ENCODE peak calls at places on chromosome 7, in four cellular contexts. U is WTC11, D is HepG2, A is K562. Y is an unnamed sample.

GRCh38 chr7:6531492-6532279 is 19.6 kb downstream of the GRID2IP start:
- DNase-seq in U (no peak), D (no peak), A (no peak), Y (no peak)

GRCh38 chr7:159156436-159157245 is 12.0 kb upstream of the VIPR2 start:
- DNase-seq in U (no peak), D (no peak), A (no peak), Y (no peak)

GRCh38 chr7:22281481-22281880 is 75.5 kb downstream of the RAPGEF5 start:
- DNase-seq in U (no peak), D (no peak), A (no peak), Y (no peak)

GRCh38 chr7:49852619-49853462 is 79.4 kb downstream of the VWC2 start:
- DNase-seq in U (peak; percentile 64), D (peak; percentile 39), A (peak; percentile 45), Y (no peak)

GRCh38 chr7:82444220-82445049 is 858 bp upstream of the CACNA2D1 start:
- DNase-seq in U (peak; percentile 36), D (no peak), A (no peak), Y (no peak)

GRCh38 chr7:51311166-51311565 is 5.4 kb downstream of the COBL start:
- DNase-seq in U (no peak), D (no peak), A (no peak), Y (no peak)

GRCh38 chr7:138755331-138755747 is 42.5 kb upstream of the TMEM213 start:
- DNase-seq in U (peak; percentile 26), D (peak; percentile 14), A (no peak), Y (no peak)

GRCh38 chr7:73967832-73968295 is 60.1 kb upstream of the ELN start:
- DNase-seq in U (no peak), D (no peak), A (no peak), Y (no peak)

GRCh38 chr7:139242741-139243281 is 11.8 kb downstream of the UBN2 start:
- DNase-seq in U (no peak), D (no peak), A (peak; percentile 54), Y (no peak)

GRCh38 chr7:94969434-94970084 is 62.2 kb downstream of the PPP1R9A start:
- DNase-seq in U (peak; percentile 30), D (peak; percentile 77), A (no peak), Y (no peak)

GRCh38 chr7:101792051-101792651 is 25.3 kb upstream of the CUX1 start:
- DNase-seq in U (no peak), D (no peak), A (no peak), Y (no peak)

GRCh38 chr7:24972166-24972477 is 7.9 kb downstream of the OSBPL3 start:
- DNase-seq in U (no peak), D (no peak), A (no peak), Y (no peak)

GRCh38 chr7:129550673-129551360 is 48.5 kb downstream of the SMKR1 start:
- DNase-seq in U (no peak), D (no peak), A (no peak), Y (no peak)

GRCh38 chr7:158382363-158382988 is 205.1 kb downstream of the PTPRN2 start:
- DNase-seq in U (no peak), D (no peak), A (no peak), Y (no peak)

GRCh38 chr7:157004050-157004838 is 6.2 kb downstream of the MNX1 start:
- DNase-seq in U (peak; percentile 72), D (no peak), A (no peak), Y (no peak)

GRCh38 chr7:42907316-42907715 is 4.6 kb downstream of the C7orf25 start:
- DNase-seq in U (no peak), D (no peak), A (no peak), Y (no peak)

GRCh38 chr7:157470699-157471098 is 133.9 kb downstream of the DNAJB6 start:
- DNase-seq in U (no peak), D (no peak), A (no peak), Y (no peak)

GRCh38 chr7:142855756-142856564 is 1.1 kb downstream of the EPHB6 start:
- DNase-seq in U (no peak), D (no peak), A (no peak), Y (no peak)

GRCh38 chr7:23531794-23532489 is at the start of gene TRA2A:
- DNase-seq in U (peak; percentile 98), D (peak; percentile 90), A (peak; percentile 98), Y (peak; percentile 86)

GRCh38 chr7:68492359-68492690 is 1106.0 kb upstream of the AUTS2 start:
- DNase-seq in U (no peak), D (no peak), A (no peak), Y (no peak)

GRCh38 chr7:149041350-149041749 is 13.0 kb upstream of the PDIA4 start:
- DNase-seq in U (no peak), D (no peak), A (peak; percentile 72), Y (no peak)

GRCh38 chr7:57210871-57211270 is 78.6 kb upstream of the ZNF479 start:
- DNase-seq in U (no peak), D (no peak), A (no peak), Y (no peak)

GRCh38 chr7:70559815-70560214 is 572.1 kb upstream of the GALNT17 start:
- DNase-seq in U (no peak), D (no peak), A (no peak), Y (no peak)

GRCh38 chr7:150568714-150569113 is 1.5 kb downstream of the GIMAP4 start:
- DNase-seq in U (no peak), D (no peak), A (no peak), Y (no peak)

GRCh38 chr7:727104-727805 is at the start of gene PRKAR1B:
- DNase-seq in U (peak; percentile 54), D (no peak), A (peak; percentile 66), Y (no peak)

GRCh38 chr7:139853576-139854511 is 24.8 kb downstream of the TBXAS1 start:
- DNase-seq in U (no peak), D (no peak), A (peak; percentile 53), Y (no peak)

GRCh38 chr7:13107291-13107690 is 419.9 kb downstream of the ARL4A start:
- DNase-seq in U (no peak), D (no peak), A (no peak), Y (no peak)

GRCh38 chr7:105705427-105705826 is 124.1 kb upstream of the EFCAB10 start:
- DNase-seq in U (no peak), D (no peak), A (no peak), Y (no peak)

GRCh38 chr7:137717811-137718271 is 128.9 kb downstream of the DGKI start:
- DNase-seq in U (no peak), D (no peak), A (peak; percentile 4), Y (peak; percentile 3)
- TF ChIP-seq CREM in U (no peak), D (no peak), A (no peak), Y (no peak)

DNA sequence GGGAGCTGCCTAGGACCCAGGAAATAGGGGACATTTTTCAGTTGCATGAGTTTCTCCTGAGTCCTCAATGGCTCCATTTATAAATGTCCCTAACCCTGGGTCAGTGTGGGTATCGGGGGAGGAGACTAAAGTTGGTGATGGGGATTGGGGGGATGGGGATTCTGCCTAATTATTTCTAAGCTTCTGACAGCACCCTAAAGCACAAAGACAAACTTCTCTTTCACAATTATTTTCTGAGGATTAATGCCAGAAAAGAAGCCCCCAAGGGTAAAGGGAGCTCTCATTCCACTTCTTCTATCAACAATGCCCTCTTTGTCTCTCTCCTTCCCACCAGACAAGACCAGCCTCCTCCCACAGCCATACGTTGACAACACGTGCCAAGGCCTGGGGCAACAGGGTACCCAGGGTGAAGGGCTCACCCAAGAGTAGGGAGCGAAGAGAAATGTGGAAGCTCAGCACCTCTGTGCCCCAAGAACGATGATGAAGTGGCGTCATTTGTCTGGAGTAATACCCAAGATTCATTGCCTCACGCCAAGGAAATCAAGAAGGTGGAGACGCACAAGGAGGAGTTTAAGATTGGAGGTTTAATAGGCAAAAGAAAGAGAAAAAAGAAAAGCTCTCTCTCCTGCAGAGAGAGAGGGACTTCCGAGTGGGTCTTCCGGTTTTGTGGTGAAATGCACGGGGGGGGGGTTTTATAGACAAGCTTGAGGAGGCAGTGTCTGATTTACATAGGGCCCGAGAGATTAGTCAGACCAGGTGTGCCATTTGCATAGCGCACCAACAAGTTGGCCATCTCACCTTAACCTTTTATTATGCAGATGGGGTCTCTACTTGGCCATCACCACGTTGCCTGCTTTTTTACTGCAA is 14.5 kb upstream of the GJC3 start:
- DNase-seq in U (peak; percentile 69), D (no peak), A (no peak), Y (no peak)
- TF ChIP-seq CREM in U (no peak), D (no peak), A (no peak), Y (no peak)

GRCh38 chr7:135342887-135343286 is 109.2 kb downstream of the STRA8 start:
- DNase-seq in U (no peak), D (no peak), A (no peak), Y (no peak)
- TF ChIP-seq CREM in U (no peak), D (no peak), A (no peak), Y (no peak)

DNA sequence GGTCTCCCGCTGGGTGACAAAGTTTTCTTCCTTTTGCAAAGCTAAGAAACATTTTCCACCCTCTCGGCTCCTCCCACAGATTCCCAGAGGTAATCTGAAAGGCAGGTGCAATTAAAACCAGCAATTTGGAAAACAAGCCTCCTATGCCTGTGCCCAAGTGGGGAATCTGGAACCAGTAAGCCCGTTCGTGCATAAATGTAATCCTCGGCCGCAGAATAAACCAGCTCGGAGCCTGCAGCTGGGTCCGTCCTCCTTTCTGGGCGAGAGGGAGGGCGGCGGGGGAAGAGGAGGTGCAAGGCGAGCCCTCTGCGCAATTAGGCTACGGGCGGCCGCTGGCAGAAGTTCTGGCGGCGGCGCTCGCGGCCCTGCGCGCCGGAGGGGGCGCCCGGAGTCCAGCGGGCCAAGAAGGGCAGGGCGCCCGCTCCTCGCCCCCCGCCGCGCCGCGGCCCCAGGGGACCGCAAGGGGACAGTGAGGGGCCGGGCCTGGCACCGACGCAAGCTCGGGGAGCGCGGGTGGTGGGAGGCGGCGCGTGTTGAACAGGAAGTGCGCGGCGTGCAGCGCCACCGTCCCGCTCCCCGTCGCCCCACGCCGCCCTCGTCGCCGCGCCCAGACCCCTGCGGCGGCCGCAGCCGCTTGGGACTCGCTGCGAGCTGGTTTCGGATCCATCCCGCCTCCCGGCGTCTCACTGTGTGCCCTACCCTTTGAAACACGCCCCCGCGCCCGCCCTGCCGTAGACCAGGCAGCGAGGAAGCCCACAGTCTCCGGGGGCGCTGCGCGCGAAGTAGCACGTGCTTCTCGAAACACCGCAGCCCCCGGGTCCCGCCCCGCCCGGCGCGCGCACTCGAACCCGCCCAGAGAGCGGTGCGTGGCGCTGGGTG is at the start of gene PRKAG2:
- DNase-seq in U (peak; percentile 50), D (no peak), A (no peak), Y (no peak)
- TF ChIP-seq CREM in U (no peak), D (no peak), A (no peak), Y (no peak)

DNA sequence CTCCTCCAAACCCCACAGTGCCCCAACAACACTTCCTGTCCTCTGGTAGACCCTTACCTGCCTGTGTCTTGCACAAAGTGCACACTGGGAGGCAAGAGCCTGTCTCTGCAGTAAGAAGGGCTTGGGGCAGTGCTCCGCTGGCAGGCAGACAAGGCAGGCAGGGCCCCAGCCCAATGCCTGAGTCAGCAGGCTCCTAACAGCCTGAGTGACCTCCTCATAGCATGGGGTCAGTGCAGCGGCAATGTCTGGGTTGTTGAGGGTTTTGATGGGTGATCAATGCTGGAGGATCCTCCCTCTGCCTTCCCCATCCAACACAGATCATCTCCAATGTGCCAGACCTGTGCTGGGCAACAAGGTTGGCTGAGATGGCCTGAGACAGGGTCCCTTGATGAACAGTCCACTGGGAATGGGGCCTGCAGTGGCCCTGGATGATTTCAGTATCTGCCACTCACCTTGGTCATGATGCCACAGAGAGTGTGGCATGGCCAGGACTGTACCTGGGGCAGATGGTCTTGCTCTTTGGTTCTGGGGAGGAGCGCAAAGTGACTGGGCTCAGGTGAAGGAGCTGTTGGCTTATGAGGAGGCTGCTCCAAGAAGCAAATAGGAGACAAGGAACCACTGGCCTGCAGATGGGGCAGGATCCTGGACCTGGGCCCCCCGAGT is 55.6 kb upstream of the CAMK2B start:
- DNase-seq in U (no peak), D (no peak), A (no peak), Y (no peak)
- TF ChIP-seq CREM in U (no peak), D (no peak), A (no peak), Y (no peak)

Y was measured in GM12878.